ENCODE peak calls at places on chromosomes 11 and 22, in eight cellular contexts. One of them, this sample, is unnamed.

GRCh38 chr11:33402066-33402465 is 144.9 kb downstream of the HIPK3 start:
- DNase-seq in osteocyte: peak
- DNase-seq in astrocyte of the cerebellum: no peak
- DNase-seq in T follicular helper cell: no peak
- DNase-seq in GM13977: no peak
- DNase-seq in glomerular endothelial cell: no peak
- DNase-seq in stimulated activated naive CD8-positive, alpha-beta T cell treated with anti-CD3 and anti-CD28 coated beads, Interleukin-15, amount 100 ng/mL, for 72 hours: no peak
- DNase-seq in T-helper 9 cell: no peak
- DNase-seq in this sample: no peak

GRCh38 chr22:18095101-18095805 is 15.4 kb upstream of the TUBA8 start:
- DNase-seq in osteocyte: no peak
- DNase-seq in astrocyte of the cerebellum: no peak
- DNase-seq in T follicular helper cell: no peak
- DNase-seq in GM13977: no peak
- DNase-seq in glomerular endothelial cell: no peak
- DNase-seq in stimulated activated naive CD8-positive, alpha-beta T cell treated with anti-CD3 and anti-CD28 coated beads, Interleukin-15, amount 100 ng/mL, for 72 hours: no peak
- DNase-seq in T-helper 9 cell: no peak
- DNase-seq in this sample: no peak

GRCh38 chr22:25228822-25229221 is 9.4 kb downstream of the CRYBB2 start:
- DNase-seq in osteocyte: no peak
- DNase-seq in astrocyte of the cerebellum: no peak
- DNase-seq in T follicular helper cell: no peak
- DNase-seq in GM13977: no peak
- DNase-seq in glomerular endothelial cell: no peak
- DNase-seq in stimulated activated naive CD8-positive, alpha-beta T cell treated with anti-CD3 and anti-CD28 coated beads, Interleukin-15, amount 100 ng/mL, for 72 hours: no peak
- DNase-seq in T-helper 9 cell: no peak
- DNase-seq in this sample: no peak

GRCh38 chr22:20015971-20016733 is 471 bp downstream of the ARVCF start:
- DNase-seq in osteocyte: no peak
- DNase-seq in astrocyte of the cerebellum: no peak
- DNase-seq in T follicular helper cell: no peak
- DNase-seq in GM13977: no peak
- DNase-seq in glomerular endothelial cell: no peak
- DNase-seq in stimulated activated naive CD8-positive, alpha-beta T cell treated with anti-CD3 and anti-CD28 coated beads, Interleukin-15, amount 100 ng/mL, for 72 hours: peak
- DNase-seq in T-helper 9 cell: peak
- DNase-seq in this sample: no peak

GRCh38 chr11:25094085-25094802 is 597.4 kb downstream of the LUZP2 start:
- DNase-seq in osteocyte: no peak
- DNase-seq in astrocyte of the cerebellum: no peak
- DNase-seq in T follicular helper cell: no peak
- DNase-seq in GM13977: no peak
- DNase-seq in glomerular endothelial cell: no peak
- DNase-seq in stimulated activated naive CD8-positive, alpha-beta T cell treated with anti-CD3 and anti-CD28 coated beads, Interleukin-15, amount 100 ng/mL, for 72 hours: no peak
- DNase-seq in T-helper 9 cell: no peak
- DNase-seq in this sample: no peak

GRCh38 chr11:16881766-16882165 is 132.4 kb downstream of the PLEKHA7 start:
- DNase-seq in osteocyte: no peak
- DNase-seq in astrocyte of the cerebellum: no peak
- DNase-seq in T follicular helper cell: no peak
- DNase-seq in GM13977: no peak
- DNase-seq in glomerular endothelial cell: no peak
- DNase-seq in stimulated activated naive CD8-positive, alpha-beta T cell treated with anti-CD3 and anti-CD28 coated beads, Interleukin-15, amount 100 ng/mL, for 72 hours: no peak
- DNase-seq in T-helper 9 cell: no peak
- DNase-seq in this sample: no peak

GRCh38 chr11:62931501-62932278 is 10.5 kb upstream of the CHRM1 start:
- DNase-seq in osteocyte: no peak
- DNase-seq in astrocyte of the cerebellum: peak
- DNase-seq in T follicular helper cell: no peak
- DNase-seq in GM13977: no peak
- DNase-seq in glomerular endothelial cell: no peak
- DNase-seq in stimulated activated naive CD8-positive, alpha-beta T cell treated with anti-CD3 and anti-CD28 coated beads, Interleukin-15, amount 100 ng/mL, for 72 hours: no peak
- DNase-seq in T-helper 9 cell: no peak
- DNase-seq in this sample: no peak

GRCh38 chr22:31789803-31790202 is 36.0 kb downstream of the DEPDC5 start:
- DNase-seq in osteocyte: no peak
- DNase-seq in astrocyte of the cerebellum: no peak
- DNase-seq in T follicular helper cell: no peak
- DNase-seq in GM13977: no peak
- DNase-seq in glomerular endothelial cell: no peak
- DNase-seq in stimulated activated naive CD8-positive, alpha-beta T cell treated with anti-CD3 and anti-CD28 coated beads, Interleukin-15, amount 100 ng/mL, for 72 hours: no peak
- DNase-seq in T-helper 9 cell: no peak
- DNase-seq in this sample: no peak

GRCh38 chr11:76143274-76143673 is 63.0 kb downstream of the WNT11 start:
- DNase-seq in osteocyte: no peak
- DNase-seq in astrocyte of the cerebellum: no peak
- DNase-seq in T follicular helper cell: no peak
- DNase-seq in GM13977: no peak
- DNase-seq in glomerular endothelial cell: no peak
- DNase-seq in stimulated activated naive CD8-positive, alpha-beta T cell treated with anti-CD3 and anti-CD28 coated beads, Interleukin-15, amount 100 ng/mL, for 72 hours: no peak
- DNase-seq in T-helper 9 cell: no peak
- DNase-seq in this sample: no peak

GRCh38 chr11:134223066-134223465 is 701 bp downstream of the NCAPD3 start:
- DNase-seq in osteocyte: no peak
- DNase-seq in astrocyte of the cerebellum: no peak
- DNase-seq in T follicular helper cell: no peak
- DNase-seq in GM13977: no peak
- DNase-seq in glomerular endothelial cell: no peak
- DNase-seq in stimulated activated naive CD8-positive, alpha-beta T cell treated with anti-CD3 and anti-CD28 coated beads, Interleukin-15, amount 100 ng/mL, for 72 hours: peak
- DNase-seq in T-helper 9 cell: no peak
- DNase-seq in this sample: no peak

GRCh38 chr11:74288911-74289310 is 22.5 kb downstream of the P4HA3 start:
- DNase-seq in osteocyte: no peak
- DNase-seq in astrocyte of the cerebellum: no peak
- DNase-seq in T follicular helper cell: no peak
- DNase-seq in GM13977: no peak
- DNase-seq in glomerular endothelial cell: no peak
- DNase-seq in stimulated activated naive CD8-positive, alpha-beta T cell treated with anti-CD3 and anti-CD28 coated beads, Interleukin-15, amount 100 ng/mL, for 72 hours: no peak
- DNase-seq in T-helper 9 cell: no peak
- DNase-seq in this sample: no peak

GRCh38 chr11:100878474-100878873 is 191.4 kb downstream of the ARHGAP42 start:
- DNase-seq in osteocyte: no peak
- DNase-seq in astrocyte of the cerebellum: no peak
- DNase-seq in T follicular helper cell: no peak
- DNase-seq in GM13977: no peak
- DNase-seq in glomerular endothelial cell: no peak
- DNase-seq in stimulated activated naive CD8-positive, alpha-beta T cell treated with anti-CD3 and anti-CD28 coated beads, Interleukin-15, amount 100 ng/mL, for 72 hours: no peak
- DNase-seq in T-helper 9 cell: no peak
- DNase-seq in this sample: no peak

GRCh38 chr22:35601743-35602633 is 15.1 kb downstream of the MB start:
- DNase-seq in osteocyte: no peak
- DNase-seq in astrocyte of the cerebellum: no peak
- DNase-seq in T follicular helper cell: no peak
- DNase-seq in GM13977: no peak
- DNase-seq in glomerular endothelial cell: no peak
- DNase-seq in stimulated activated naive CD8-positive, alpha-beta T cell treated with anti-CD3 and anti-CD28 coated beads, Interleukin-15, amount 100 ng/mL, for 72 hours: peak
- DNase-seq in T-helper 9 cell: no peak
- DNase-seq in this sample: no peak

GRCh38 chr11:62794201-62794775 is 2.5 kb upstream of the TMEM223 start:
- DNase-seq in osteocyte: no peak
- DNase-seq in astrocyte of the cerebellum: no peak
- DNase-seq in T follicular helper cell: no peak
- DNase-seq in GM13977: no peak
- DNase-seq in glomerular endothelial cell: no peak
- DNase-seq in stimulated activated naive CD8-positive, alpha-beta T cell treated with anti-CD3 and anti-CD28 coated beads, Interleukin-15, amount 100 ng/mL, for 72 hours: no peak
- DNase-seq in T-helper 9 cell: no peak
- DNase-seq in this sample: no peak

GRCh38 chr22:37999640-38000272 is 15.4 kb upstream of the SOX10 start:
- DNase-seq in osteocyte: no peak
- DNase-seq in astrocyte of the cerebellum: peak
- DNase-seq in T follicular helper cell: no peak
- DNase-seq in GM13977: no peak
- DNase-seq in glomerular endothelial cell: no peak
- DNase-seq in stimulated activated naive CD8-positive, alpha-beta T cell treated with anti-CD3 and anti-CD28 coated beads, Interleukin-15, amount 100 ng/mL, for 72 hours: no peak
- DNase-seq in T-helper 9 cell: no peak
- DNase-seq in this sample: no peak

GRCh38 chr11:61579398-61580291 is 1.2 kb downstream of the SYT7 start:
- DNase-seq in osteocyte: no peak
- DNase-seq in astrocyte of the cerebellum: no peak
- DNase-seq in T follicular helper cell: no peak
- DNase-seq in GM13977: no peak
- DNase-seq in glomerular endothelial cell: no peak
- DNase-seq in stimulated activated naive CD8-positive, alpha-beta T cell treated with anti-CD3 and anti-CD28 coated beads, Interleukin-15, amount 100 ng/mL, for 72 hours: no peak
- DNase-seq in T-helper 9 cell: no peak
- DNase-seq in this sample: no peak

GRCh38 chr22:29106839-29107238 is 34.0 kb downstream of the KREMEN1 start:
- DNase-seq in osteocyte: no peak
- DNase-seq in astrocyte of the cerebellum: no peak
- DNase-seq in T follicular helper cell: no peak
- DNase-seq in GM13977: no peak
- DNase-seq in glomerular endothelial cell: no peak
- DNase-seq in stimulated activated naive CD8-positive, alpha-beta T cell treated with anti-CD3 and anti-CD28 coated beads, Interleukin-15, amount 100 ng/mL, for 72 hours: no peak
- DNase-seq in T-helper 9 cell: no peak
- DNase-seq in this sample: no peak

GRCh38 chr22:39469681-39470461 is 13.1 kb downstream of the MGAT3 start:
- DNase-seq in osteocyte: no peak
- DNase-seq in astrocyte of the cerebellum: no peak
- DNase-seq in T follicular helper cell: no peak
- DNase-seq in GM13977: no peak
- DNase-seq in glomerular endothelial cell: no peak
- DNase-seq in stimulated activated naive CD8-positive, alpha-beta T cell treated with anti-CD3 and anti-CD28 coated beads, Interleukin-15, amount 100 ng/mL, for 72 hours: no peak
- DNase-seq in T-helper 9 cell: no peak
- DNase-seq in this sample: no peak

GRCh38 chr11:11588890-11589289 is 32.9 kb downstream of the GALNT18 start:
- DNase-seq in osteocyte: peak
- DNase-seq in astrocyte of the cerebellum: no peak
- DNase-seq in T follicular helper cell: no peak
- DNase-seq in GM13977: no peak
- DNase-seq in glomerular endothelial cell: no peak
- DNase-seq in stimulated activated naive CD8-positive, alpha-beta T cell treated with anti-CD3 and anti-CD28 coated beads, Interleukin-15, amount 100 ng/mL, for 72 hours: no peak
- DNase-seq in T-helper 9 cell: no peak
- DNase-seq in this sample: no peak

GRCh38 chr22:19663286-19663815 is 51.0 kb upstream of the SEPTIN5 start:
- DNase-seq in osteocyte: peak
- DNase-seq in astrocyte of the cerebellum: peak
- DNase-seq in T follicular helper cell: no peak
- DNase-seq in GM13977: no peak
- DNase-seq in glomerular endothelial cell: peak
- DNase-seq in stimulated activated naive CD8-positive, alpha-beta T cell treated with anti-CD3 and anti-CD28 coated beads, Interleukin-15, amount 100 ng/mL, for 72 hours: no peak
- DNase-seq in T-helper 9 cell: no peak
- DNase-seq in this sample: no peak

GRCh38 chr11:34632105-34632780 is 11.3 kb downstream of the EHF start:
- DNase-seq in osteocyte: no peak
- DNase-seq in astrocyte of the cerebellum: no peak
- DNase-seq in T follicular helper cell: no peak
- DNase-seq in GM13977: no peak
- DNase-seq in glomerular endothelial cell: no peak
- DNase-seq in stimulated activated naive CD8-positive, alpha-beta T cell treated with anti-CD3 and anti-CD28 coated beads, Interleukin-15, amount 100 ng/mL, for 72 hours: no peak
- DNase-seq in T-helper 9 cell: no peak
- DNase-seq in this sample: no peak

GRCh38 chr22:31248138-31248745 is 36.1 kb downstream of the LIMK2 start:
- DNase-seq in osteocyte: peak
- DNase-seq in astrocyte of the cerebellum: peak
- DNase-seq in T follicular helper cell: peak
- DNase-seq in GM13977: peak
- DNase-seq in glomerular endothelial cell: no peak
- DNase-seq in stimulated activated naive CD8-positive, alpha-beta T cell treated with anti-CD3 and anti-CD28 coated beads, Interleukin-15, amount 100 ng/mL, for 72 hours: peak
- DNase-seq in T-helper 9 cell: peak
- DNase-seq in this sample: no peak

GRCh38 chr22:37918149-37918548 is 12.1 kb downstream of the MICALL1 start:
- DNase-seq in osteocyte: no peak
- DNase-seq in astrocyte of the cerebellum: no peak
- DNase-seq in T follicular helper cell: no peak
- DNase-seq in GM13977: no peak
- DNase-seq in glomerular endothelial cell: no peak
- DNase-seq in stimulated activated naive CD8-positive, alpha-beta T cell treated with anti-CD3 and anti-CD28 coated beads, Interleukin-15, amount 100 ng/mL, for 72 hours: no peak
- DNase-seq in T-helper 9 cell: no peak
- DNase-seq in this sample: no peak

GRCh38 chr11:108994887-108995286 is 330.0 kb downstream of the DDX10 start:
- DNase-seq in osteocyte: no peak
- DNase-seq in astrocyte of the cerebellum: no peak
- DNase-seq in T follicular helper cell: no peak
- DNase-seq in GM13977: no peak
- DNase-seq in glomerular endothelial cell: no peak
- DNase-seq in stimulated activated naive CD8-positive, alpha-beta T cell treated with anti-CD3 and anti-CD28 coated beads, Interleukin-15, amount 100 ng/mL, for 72 hours: no peak
- DNase-seq in T-helper 9 cell: no peak
- DNase-seq in this sample: no peak

GRCh38 chr11:121418625-121419114 is 33.4 kb upstream of the SORL1 start:
- DNase-seq in osteocyte: no peak
- DNase-seq in astrocyte of the cerebellum: no peak
- DNase-seq in T follicular helper cell: peak
- DNase-seq in GM13977: no peak
- DNase-seq in glomerular endothelial cell: no peak
- DNase-seq in stimulated activated naive CD8-positive, alpha-beta T cell treated with anti-CD3 and anti-CD28 coated beads, Interleukin-15, amount 100 ng/mL, for 72 hours: no peak
- DNase-seq in T-helper 9 cell: peak
- DNase-seq in this sample: no peak

GRCh38 chr22:18005201-18005926 is 19.0 kb downstream of the MICAL3 start:
- DNase-seq in osteocyte: no peak
- DNase-seq in astrocyte of the cerebellum: no peak
- DNase-seq in T follicular helper cell: no peak
- DNase-seq in GM13977: no peak
- DNase-seq in glomerular endothelial cell: no peak
- DNase-seq in stimulated activated naive CD8-positive, alpha-beta T cell treated with anti-CD3 and anti-CD28 coated beads, Interleukin-15, amount 100 ng/mL, for 72 hours: no peak
- DNase-seq in T-helper 9 cell: no peak
- DNase-seq in this sample: no peak

GRCh38 chr11:19795082-19795481 is 82.4 kb downstream of the NAV2 start:
- DNase-seq in osteocyte: no peak
- DNase-seq in astrocyte of the cerebellum: no peak
- DNase-seq in T follicular helper cell: no peak
- DNase-seq in GM13977: no peak
- DNase-seq in glomerular endothelial cell: no peak
- DNase-seq in stimulated activated naive CD8-positive, alpha-beta T cell treated with anti-CD3 and anti-CD28 coated beads, Interleukin-15, amount 100 ng/mL, for 72 hours: no peak
- DNase-seq in T-helper 9 cell: no peak
- DNase-seq in this sample: no peak

GRCh38 chr11:17544181-17544622 is at the start of gene USH1C:
- DNase-seq in osteocyte: no peak
- DNase-seq in astrocyte of the cerebellum: no peak
- DNase-seq in T follicular helper cell: no peak
- DNase-seq in GM13977: no peak
- DNase-seq in glomerular endothelial cell: no peak
- DNase-seq in stimulated activated naive CD8-positive, alpha-beta T cell treated with anti-CD3 and anti-CD28 coated beads, Interleukin-15, amount 100 ng/mL, for 72 hours: peak
- DNase-seq in T-helper 9 cell: no peak
- DNase-seq in this sample: no peak

GRCh38 chr22:30435674-30436126 is 10.1 kb downstream of the MTFP1 start:
- DNase-seq in osteocyte: no peak
- DNase-seq in astrocyte of the cerebellum: no peak
- DNase-seq in T follicular helper cell: peak
- DNase-seq in GM13977: peak
- DNase-seq in glomerular endothelial cell: no peak
- DNase-seq in stimulated activated naive CD8-positive, alpha-beta T cell treated with anti-CD3 and anti-CD28 coated beads, Interleukin-15, amount 100 ng/mL, for 72 hours: peak
- DNase-seq in T-helper 9 cell: peak
- DNase-seq in this sample: no peak

GRCh38 chr11:109939176-109939810 is 153.9 kb upstream of the ZC3H12C start:
- DNase-seq in osteocyte: no peak
- DNase-seq in astrocyte of the cerebellum: peak
- DNase-seq in T follicular helper cell: no peak
- DNase-seq in GM13977: no peak
- DNase-seq in glomerular endothelial cell: peak
- DNase-seq in stimulated activated naive CD8-positive, alpha-beta T cell treated with anti-CD3 and anti-CD28 coated beads, Interleukin-15, amount 100 ng/mL, for 72 hours: no peak
- DNase-seq in T-helper 9 cell: no peak
- DNase-seq in this sample: peak

This sample was measured in Panc1.